ENCODE peak calls at places on chromosomes 11 and 22, in five cellular contexts. L is right lobe of liver, O is colonic mucosa, R is endodermal cell, F is tibial artery. T is an unnamed sample.

GRCh38 chr22:35559354-35560005 is 18.8 kb downstream of the RASD2 start:
- DNase-seq in L (no peak), O (no peak), R (no peak), F (no peak), T (no peak)

GRCh38 chr11:101034076-101034475 is 95.5 kb downstream of the PGR start:
- DNase-seq in L (no peak), O (no peak), R (no peak), F (peak; percentile 47), T (no peak)

GRCh38 chr22:36914383-36914752 is 940 bp downstream of the CSF2RB start:
- DNase-seq in L (no peak), O (no peak), R (no peak), F (no peak), T (no peak)

GRCh38 chr11:62157603-62158002 is 32.4 kb upstream of the SCGB1D1 start:
- DNase-seq in L (no peak), O (no peak), R (no peak), F (no peak), T (no peak)

GRCh38 chr22:16801571-16801970 is 23.6 kb downstream of the XKR3 start:
- DNase-seq in L (no peak), O (no peak), R (no peak), F (no peak), T (no peak)

GRCh38 chr22:21972293-21972779 is 10.3 kb downstream of the TOP3B start:
- DNase-seq in L (no peak), O (peak; percentile 45), R (peak; percentile 89), F (no peak), T (peak; percentile 63)

GRCh38 chr11:75313457-75314272 is 37.8 kb downstream of the ARRB1 start:
- DNase-seq in L (no peak), O (peak; percentile 62), R (peak; percentile 74), F (peak; percentile 76), T (no peak)

GRCh38 chr22:19070397-19071169 is 51.6 kb downstream of the DGCR2 start:
- DNase-seq in L (no peak), O (no peak), R (no peak), F (no peak), T (no peak)

GRCh38 chr22:33715221-33715620 is 205.1 kb downstream of the LARGE1 start:
- DNase-seq in L (no peak), O (no peak), R (no peak), F (no peak), T (no peak)

GRCh38 chr11:86358720-86359119 is 16.0 kb upstream of the CCDC81 start:
- DNase-seq in L (no peak), O (no peak), R (no peak), F (no peak), T (no peak)

GRCh38 chr22:45423524-45423923 is 10.0 kb downstream of the RIBC2 start:
- DNase-seq in L (no peak), O (no peak), R (no peak), F (no peak), T (no peak)

GRCh38 chr11:118916842-118917388 is 8.8 kb downstream of the BCL9L start:
- DNase-seq in L (no peak), O (no peak), R (peak; percentile 96), F (peak; percentile 84), T (no peak)

GRCh38 chr22:34812631-34813030 is 253.3 kb upstream of the ISX start:
- DNase-seq in L (no peak), O (no peak), R (no peak), F (no peak), T (no peak)

GRCh38 chr22:18954333-18954732 is 18.2 kb upstream of the PRODH start:
- DNase-seq in L (peak; percentile 78), O (peak; percentile 55), R (peak; percentile 96), F (peak; percentile 64), T (peak; percentile 51)

GRCh38 chr22:49823289-49824045 is 4.2 kb downstream of the BRD1 start:
- DNase-seq in L (no peak), O (no peak), R (no peak), F (no peak), T (no peak)

GRCh38 chr11:108967571-108967970 is 302.7 kb downstream of the DDX10 start:
- DNase-seq in L (no peak), O (no peak), R (no peak), F (no peak), T (no peak)

GRCh38 chr11:66749091-66749490 is 20.1 kb upstream of the SPTBN2 start:
- DNase-seq in L (no peak), O (no peak), R (no peak), F (no peak), T (no peak)

GRCh38 chr11:32317646-32318045 is 117.7 kb downstream of the WT1 start:
- DNase-seq in L (no peak), O (no peak), R (no peak), F (no peak), T (no peak)

GRCh38 chr11:8375460-8375859 is 111.8 kb upstream of the LMO1 start:
- DNase-seq in L (no peak), O (no peak), R (peak; percentile 52), F (no peak), T (no peak)

GRCh38 chr22:19057539-19057938 is 64.7 kb downstream of the DGCR2 start:
- DNase-seq in L (no peak), O (no peak), R (no peak), F (no peak), T (no peak)

GRCh38 chr11:34631737-34632104 is 10.8 kb downstream of the EHF start:
- DNase-seq in L (peak; percentile 72), O (no peak), R (no peak), F (no peak), T (no peak)

GRCh38 chr11:110433393-110434333 is 3.9 kb downstream of the FDX1 start:
- DNase-seq in L (no peak), O (no peak), R (no peak), F (no peak), T (peak; percentile 14)

GRCh38 chr22:49657974-49658550 is 169.6 kb downstream of the BRD1 start:
- DNase-seq in L (no peak), O (no peak), R (no peak), F (no peak), T (no peak)

GRCh38 chr22:48663297-48663696 is 1164.4 kb downstream of the BRD1 start:
- DNase-seq in L (no peak), O (no peak), R (peak; percentile 75), F (no peak), T (peak; percentile 30)

GRCh38 chr22:38718414-38718813 is 12.7 kb downstream of the GTPBP1 start:
- DNase-seq in L (no peak), O (peak; percentile 84), R (peak; percentile 87), F (peak; percentile 71), T (no peak)

DNA sequence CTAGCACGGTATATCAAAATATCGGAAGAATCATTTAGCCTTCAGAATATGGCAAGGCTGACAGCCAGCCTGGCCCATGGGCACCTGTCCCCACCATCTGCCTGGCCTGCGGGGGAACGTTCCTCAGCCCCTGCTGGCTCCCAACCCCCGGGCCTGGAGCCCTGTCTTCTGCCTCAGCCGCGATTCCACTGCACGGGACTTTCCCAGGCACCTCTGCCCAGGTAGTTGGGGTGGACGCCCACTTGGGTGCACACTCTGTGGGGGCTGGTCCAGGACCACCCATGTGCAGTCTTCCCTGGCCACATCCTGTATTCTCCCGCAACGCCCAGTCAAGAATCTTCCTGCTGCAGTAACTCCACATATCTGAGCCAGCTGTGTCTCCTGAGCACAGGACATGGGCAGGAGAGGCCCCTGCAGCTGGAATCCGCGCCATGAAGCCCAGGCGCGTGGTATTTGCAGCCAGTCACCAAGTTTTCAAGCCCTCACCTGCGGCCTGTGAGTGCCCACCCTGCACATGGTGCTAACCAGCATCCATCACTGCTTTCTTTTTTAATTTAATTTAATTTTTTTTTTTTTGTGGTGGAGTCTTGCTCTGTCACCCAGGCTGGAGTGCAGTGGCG is 77.9 kb downstream of the KCNQ1 start:
- DNase-seq in L (peak; percentile 43), O (peak; percentile 12), R (peak; percentile 34), F (no peak), T (no peak)
- TF ChIP-seq CTCF in L (no peak), O (no peak), R (no peak), F (no peak), T (no peak)

GRCh38 chr11:26087095-26087935 is 244.6 kb upstream of the ANO3 start:
- DNase-seq in L (no peak), O (no peak), R (no peak), F (no peak), T (peak; percentile 75)
- H3K4me3 ChIP-seq in L (no peak overlapping the region), O (no peak overlapping the region), R (no peak overlapping the region), F (no peak overlapping the region), T (peak overlapping the region; percentile 41)

GRCh38 chr11:77784572-77784971 is 36.0 kb downstream of the RSF1 start:
- DNase-seq in L (no peak), O (no peak), R (no peak), F (no peak), T (no peak)

GRCh38 chr11:77791301-77791700 is 29.2 kb downstream of the RSF1 start:
- DNase-seq in L (no peak), O (no peak), R (no peak), F (no peak), T (no peak)

GRCh38 chr11:77789061-77789730 is 31.3 kb downstream of the RSF1 start:
- DNase-seq in L (no peak), O (no peak), R (peak; percentile 57), F (no peak), T (no peak)

GRCh38 chr11:77793972-77794371 is 26.6 kb downstream of the RSF1 start:
- DNase-seq in L (no peak), O (no peak), R (no peak), F (no peak), T (no peak)

DNA sequence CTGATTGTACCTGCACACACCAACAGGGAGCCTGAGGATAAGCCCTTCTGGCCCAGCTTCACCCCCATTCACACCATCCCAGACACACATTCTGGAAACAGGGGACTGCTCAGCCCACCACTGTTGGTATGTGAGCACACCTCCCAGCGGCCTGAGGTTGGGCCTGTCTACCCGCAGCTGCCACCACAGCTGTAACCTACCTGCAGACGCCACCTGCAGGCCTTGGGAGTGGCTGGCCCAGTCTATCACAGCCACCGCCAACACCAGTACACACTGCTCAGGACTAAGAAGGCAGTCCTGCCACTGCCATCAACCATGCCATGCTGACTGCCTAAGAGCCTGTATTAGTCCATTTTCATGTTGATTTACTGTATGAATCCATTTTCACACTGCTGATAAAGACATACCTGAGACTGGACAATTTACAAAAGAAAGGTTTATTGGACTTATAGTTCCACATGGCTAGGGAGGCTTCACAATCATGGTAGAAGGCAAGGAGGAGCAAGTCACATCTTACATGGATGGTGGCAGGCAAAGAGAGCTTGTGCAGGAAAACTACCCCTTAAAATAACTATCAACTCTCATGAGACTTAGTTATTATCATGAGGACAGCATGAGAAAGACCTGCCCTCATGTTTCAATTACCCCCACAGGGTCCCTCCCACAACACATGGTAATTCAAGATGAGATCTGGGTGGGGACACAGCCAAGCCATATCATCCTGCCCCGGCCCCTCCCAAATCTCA is 30.6 kb downstream of the RSF1 start:
- DNase-seq in L (no peak), O (no peak), R (peak; percentile 69), F (no peak), T (no peak)
- TF ChIP-seq CTCF in L (no peak), O (no peak), R (peak; percentile 55), F (no peak), T (no peak)

GRCh38 chr22:20156042-20156389 is 5.2 kb upstream of the CCDC188 start:
- DNase-seq in L (no peak), O (no peak), R (no peak), F (no peak), T (no peak)

GRCh38 chr22:20153945-20154344 is 3.1 kb upstream of the CCDC188 start:
- DNase-seq in L (no peak), O (no peak), R (peak; percentile 71), F (no peak), T (no peak)

GRCh38 chr22:20156611-20157415 is 6.0 kb upstream of the CCDC188 start:
- DNase-seq in L (peak; percentile 88), O (peak; percentile 86), R (peak; percentile 97), F (peak; percentile 76), T (peak; percentile 86)

GRCh38 chr22:20155330-20156041 is 4.6 kb upstream of the CCDC188 start:
- DNase-seq in L (no peak), O (peak; percentile 28), R (no peak), F (no peak), T (peak; percentile 24)

GRCh38 chr22:20154602-20155183 is 3.8 kb upstream of the CCDC188 start:
- DNase-seq in L (no peak), O (no peak), R (peak; percentile 66), F (no peak), T (no peak)
- H3K4me3 ChIP-seq in L (no peak overlapping the region), O (no peak overlapping the region), R (no peak overlapping the region), F (no peak overlapping the region), T (no peak overlapping the region)

T was measured in GM12865.